ENCODE peak calls at places on chromosome 9, in five cellular contexts. B, X, I, T and C are unnamed samples.

GRCh38 chr9:135137398-135137832 is 49.9 kb downstream of the OLFM1 start:
- DNase-seq in B (no peak), X (no peak), I (peak), T (peak), C (no peak)

GRCh38 chr9:115615821-115616665 is 498.1 kb upstream of the TNC start:
- DNase-seq in B (no peak), X (peak), I (no peak), T (peak), C (peak)

GRCh38 chr9:72203205-72203803 is 54.1 kb downstream of the GDA start:
- DNase-seq in B (no peak), X (peak), I (no peak), T (peak), C (peak)

GRCh38 chr9:13070612-13071595 is 208.6 kb downstream of the MPDZ start:
- DNase-seq in B (no peak), X (no peak), I (no peak), T (no peak), C (no peak)

GRCh38 chr9:101458955-101459631 is 23.5 kb upstream of the ALDOB start:
- DNase-seq in B (no peak), X (peak), I (peak), T (peak), C (no peak)

GRCh38 chr9:110153431-110153830 is 54.5 kb downstream of the C9orf152 start:
- DNase-seq in B (no peak), X (no peak), I (no peak), T (no peak), C (no peak)

GRCh38 chr9:130473009-130473408 is 28.2 kb downstream of the ASS1 start:
- DNase-seq in B (no peak), X (no peak), I (no peak), T (no peak), C (no peak)

GRCh38 chr9:75889977-75890540 is 414 bp upstream of the PCSK5 start:
- DNase-seq in B (peak), X (peak), I (peak), T (peak), C (peak)

GRCh38 chr9:92726971-92727715 is 37.5 kb downstream of the BICD2 start:
- DNase-seq in B (no peak), X (no peak), I (no peak), T (peak), C (no peak)